ENCODE peak calls at places on chromosomes 4 and X, in eight cellular contexts. V is left ventricle myocardium inferior, P is astrocyte, M is colonic mucosa, G is tibial nerve, T is endodermal cell, C is psoas muscle, U is Peyer's patch. Y is an unnamed sample. For H3K36me3, the result is how much of the 10 kb centered on the place peaks cover.

GRCh38 chrX:154549766-154550165 is 2.3 kb downstream of the IKBKG start:
- DNase-seq in P (no peak), U (no peak), G (no peak), M (no peak), C (no peak), V (no peak), T (no peak), Y (no peak)

GRCh38 chr4:146058531-146058930 is 117.0 kb upstream of the LSM6 start:
- DNase-seq in G (no peak), T (no peak), U (no peak), M (no peak), P (no peak), C (no peak), V (no peak), Y (no peak)

GRCh38 chr4:181688886-181689285 is 554.3 kb upstream of the TENM3 start:
- DNase-seq in P (peak), C (no peak), M (no peak), T (no peak), V (no peak), U (no peak), G (no peak), Y (no peak)

GRCh38 chr4:128825226-128825625 is 15.7 kb downstream of the JADE1 start:
- DNase-seq in T (peak), C (no peak), P (peak), V (no peak), M (no peak), U (peak), G (no peak), Y (no peak)

GRCh38 chr4:55444822-55445221 is 49.1 kb downstream of the TMEM165 start:
- DNase-seq in P (peak), T (no peak), C (no peak), V (no peak), G (no peak), M (no peak), U (no peak), Y (no peak)

GRCh38 chrX:140087865-140088264 is 122.5 kb upstream of the CXorf66 start:
- DNase-seq in V (no peak), T (peak), U (no peak), M (no peak), P (no peak), G (no peak), C (no peak), Y (no peak)

GRCh38 chr4:94741304-94741703 is 16.5 kb upstream of the BMPR1B start:
- DNase-seq in G (no peak), U (no peak), P (no peak), T (no peak), V (no peak), M (no peak), C (no peak), Y (no peak)

GRCh38 chr4:139017861-139018260 is 2.3 kb downstream of the NOCT start:
- DNase-seq in V (no peak), C (no peak), P (no peak), M (no peak), U (no peak), G (no peak), T (no peak), Y (no peak)

GRCh38 chr4:30495261-30496050 is 224.7 kb upstream of the PCDH7 start:
- DNase-seq in U (no peak), G (no peak), V (no peak), C (no peak), M (no peak), P (no peak), T (no peak), Y (no peak)

GRCh38 chr4:78014889-78015886 is 41.9 kb upstream of the FRAS1 start:
- DNase-seq in U (no peak), T (no peak), V (no peak), C (no peak), P (no peak), M (no peak), G (no peak), Y (no peak)

GRCh38 chrX:102659790-102660757 is 8.8 kb downstream of the GPRASP1 start:
- DNase-seq in C (peak), U (peak), P (peak), T (peak), M (peak), V (peak), G (peak), Y (peak)

GRCh38 chrX:101357166-101357795 is 8.7 kb upstream of the TIMM8A start:
- DNase-seq in P (no peak), T (peak), M (no peak), U (no peak), G (no peak), C (no peak), V (no peak), Y (no peak)

GRCh38 chr4:16206848-16207247 is 19.4 kb downstream of the TAPT1 start:
- DNase-seq in V (no peak), G (no peak), M (no peak), T (peak), C (no peak), P (no peak), U (no peak), Y (no peak)

GRCh38 chr4:166064706-166065105 is 191.7 kb downstream of the TLL1 start:
- DNase-seq in V (no peak), U (no peak), M (no peak), G (no peak), P (no peak), C (no peak), T (no peak), Y (no peak)

GRCh38 chr4:100117749-100118148 is 72.5 kb downstream of the DDIT4L start:
- DNase-seq in T (no peak), V (no peak), M (no peak), G (no peak), U (no peak), P (no peak), C (no peak), Y (no peak)

GRCh38 chr4:109206610-109207009 is 95.8 kb downstream of the COL25A1 start:
- DNase-seq in U (no peak), G (no peak), P (peak), T (peak), V (no peak), M (no peak), C (no peak), Y (no peak)

GRCh38 chr4:183532823-183533222 is 28.0 kb downstream of the ING2 start:
- DNase-seq in C (no peak), V (no peak), U (no peak), G (no peak), P (peak), T (no peak), M (no peak), Y (no peak)

GRCh38 chr4:2366252-2367192 is 51.9 kb downstream of the ZFYVE28 start:
- DNase-seq in G (no peak), M (no peak), V (no peak), C (no peak), U (no peak), T (peak), P (no peak), Y (no peak)

GRCh38 chr4:76504613-76505465 is 69.8 kb downstream of the SHROOM3 start:
- DNase-seq in M (no peak), T (no peak), P (peak), V (no peak), U (no peak), C (no peak), G (peak), Y (no peak)

GRCh38 chr4:30717208-30718020 is 2.8 kb upstream of the PCDH7 start:
- DNase-seq in C (peak), T (peak), G (no peak), U (peak), V (peak), P (peak), M (peak), Y (peak)

GRCh38 chr4:185134176-185134869 is 8.7 kb upstream of the SLC25A4 start:
- DNase-seq in G (no peak), C (no peak), U (no peak), V (no peak), P (peak), M (no peak), T (no peak), Y (peak)

GRCh38 chrX:118644378-118644777 is 83.0 kb upstream of the IL13RA1 start:
- DNase-seq in V (no peak), P (peak), U (no peak), T (no peak), C (no peak), G (no peak), M (no peak), Y (no peak)

GRCh38 chrX:72676465-72676864 is 37.6 kb downstream of the PHKA1 start:
- DNase-seq in M (no peak), V (no peak), G (no peak), P (no peak), U (no peak), C (no peak), T (no peak), Y (no peak)

GRCh38 chrX:19625612-19626011 is 110.3 kb upstream of the MAP3K15 start:
- DNase-seq in P (peak), M (no peak), G (no peak), C (no peak), V (no peak), U (peak), T (no peak), Y (peak)

GRCh38 chrX:140503714-140504351 is 1.0 kb downstream of the SOX3 start:
- DNase-seq in U (no peak), V (no peak), G (no peak), M (no peak), T (peak), C (peak), P (peak), Y (no peak)

GRCh38 chr4:120466429-120466828 is 399.8 kb upstream of the MAD2L1 start:
- DNase-seq in V (no peak), C (no peak), G (no peak), M (no peak), P (no peak), U (no peak), T (peak), Y (no peak)

GRCh38 chr4:155604718-155605601 is 61.7 kb upstream of the GUCY1A1 start:
- DNase-seq in M (no peak), G (peak), T (no peak), P (peak), U (no peak), V (no peak), C (no peak), Y (no peak)

GRCh38 chr4:7799306-7799705 is 140.4 kb downstream of the AFAP1 start:
- DNase-seq in C (no peak), V (no peak), G (no peak), M (no peak), U (no peak), P (no peak), T (no peak), Y (no peak)

GRCh38 chr4:7797330-7797729 is 142.3 kb downstream of the AFAP1 start:
- DNase-seq in V (no peak), M (no peak), T (no peak), P (no peak), G (no peak), U (no peak), C (no peak), Y (no peak)

GRCh38 chr4:7798215-7798995 is 141.3 kb downstream of the AFAP1 start:
- DNase-seq in V (no peak), M (no peak), G (no peak), C (no peak), U (no peak), P (peak), T (no peak), Y (no peak)

GRCh38 chr4:7793186-7793585 is 146.5 kb downstream of the AFAP1 start:
- DNase-seq in M (no peak), C (no peak), U (no peak), G (no peak), V (no peak), T (no peak), P (no peak), Y (no peak)

GRCh38 chr4:7795983-7796382 is 143.7 kb downstream of the AFAP1 start:
- DNase-seq in P (no peak), U (no peak), M (no peak), C (no peak), T (no peak), V (no peak), G (no peak), Y (no peak)
- H3K36me3 ChIP-seq in P (half or more), U (under half), M (under half), C (half or more), T (half or more), V (under half), G (half or more), Y (under half)

GRCh38 chr4:142708231-142708630 is 137.9 kb downstream of the INPP4B start:
- DNase-seq in T (no peak), M (no peak), C (no peak), V (no peak), P (no peak), U (no peak), G (no peak), Y (no peak)
- H3K27ac ChIP-seq in T (no peak), M (no peak), C (no peak), V (no peak), P (no peak), U (no peak), G (no peak), Y (no peak)

GRCh38 chr4:15010038-15010585 is 7.8 kb downstream of the CPEB2 start:
- DNase-seq in V (no peak), C (no peak), U (no peak), P (no peak), G (no peak), M (no peak), T (no peak), Y (no peak)
- H3K36me3 ChIP-seq in V (under half), C (under half), U (under half), P (under half), G (under half), M (under half), T (under half), Y (under half)

DNA sequence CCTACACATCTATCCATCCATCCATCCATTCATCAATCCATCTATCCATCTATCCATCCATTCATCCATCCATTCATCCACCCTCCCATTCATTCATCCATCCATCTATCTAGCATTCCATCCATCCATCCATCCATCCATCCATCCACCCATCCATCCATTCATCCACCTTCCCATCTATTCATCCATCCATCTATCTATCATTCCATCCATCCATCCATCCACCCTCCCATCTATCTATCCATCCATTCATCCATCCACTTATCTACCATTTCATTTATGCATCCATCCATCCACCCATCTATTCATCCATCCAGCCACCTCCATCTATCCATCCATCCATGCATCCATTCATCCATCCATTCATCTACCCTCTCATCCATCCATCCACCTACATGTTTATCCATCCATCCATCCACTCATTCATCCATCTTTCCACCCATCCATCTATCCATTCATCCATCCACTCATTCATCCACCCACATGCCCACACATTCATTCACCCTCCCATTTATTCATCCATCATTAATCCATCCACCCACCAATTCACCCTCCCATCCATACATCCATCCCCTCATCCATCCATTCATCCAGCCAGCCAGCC is 258.5 kb downstream of the CRLF2 start:
- DNase-seq in M (no peak), G (no peak), C (no peak), U (no peak), P (no peak), T (no peak), V (no peak), Y (no peak)
- H3K27ac ChIP-seq in M (no peak), G (no peak), C (no peak), U (no peak), P (no peak), T (no peak), V (no peak), Y (no peak)

GRCh38 chr4:101967697-101968346 is 177.3 kb downstream of the BANK1 start:
- DNase-seq in P (peak), G (no peak), U (no peak), M (no peak), C (no peak), V (no peak), T (no peak), Y (no peak)

GRCh38 chr4:101970555-101970954 is 180.0 kb downstream of the BANK1 start:
- DNase-seq in T (no peak), V (no peak), C (no peak), P (no peak), U (no peak), G (no peak), M (no peak), Y (no peak)

GRCh38 chr4:101972791-101973190 is 182.3 kb downstream of the BANK1 start:
- DNase-seq in P (no peak), G (no peak), U (no peak), M (no peak), T (no peak), V (no peak), C (no peak), Y (no peak)

GRCh38 chr4:101969965-101970364 is 179.4 kb downstream of the BANK1 start:
- DNase-seq in M (no peak), P (no peak), V (no peak), G (no peak), U (no peak), C (no peak), T (no peak), Y (no peak)

GRCh38 chr4:101968364-101968763 is 177.8 kb downstream of the BANK1 start:
- DNase-seq in U (no peak), T (no peak), V (no peak), M (no peak), C (no peak), P (no peak), G (no peak), Y (no peak)
- H3K36me3 ChIP-seq in U (under half), T (under half), V (under half), M (under half), C (under half), P (under half), G (under half), Y (under half)

DNA sequence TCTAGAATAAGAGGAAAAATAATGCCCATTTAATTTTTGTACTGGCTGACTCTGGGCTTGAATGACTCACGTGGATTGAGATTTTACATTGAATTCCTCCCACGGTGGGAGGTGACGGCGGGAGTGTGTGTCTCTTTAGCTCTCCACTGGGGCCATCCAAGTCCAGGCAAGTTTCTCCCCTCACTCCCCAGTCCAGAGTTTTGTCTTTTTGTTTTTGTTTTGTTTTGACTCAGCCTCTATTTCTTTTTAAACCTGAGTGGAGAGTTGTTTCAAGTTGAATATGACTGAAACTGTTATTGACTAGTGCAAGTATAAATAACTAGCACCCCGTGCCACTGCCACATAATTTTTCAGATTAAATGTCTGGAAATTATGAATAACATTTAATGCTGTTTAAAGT is 13.6 kb downstream of the CHST7 start:
- DNase-seq in T (no peak), G (no peak), M (no peak), U (no peak), C (no peak), V (no peak), P (peak), Y (no peak)
- H3K27ac ChIP-seq in T (no peak), G (no peak), M (no peak), U (no peak), C (no peak), V (peak), P (peak), Y (no peak)

DNA sequence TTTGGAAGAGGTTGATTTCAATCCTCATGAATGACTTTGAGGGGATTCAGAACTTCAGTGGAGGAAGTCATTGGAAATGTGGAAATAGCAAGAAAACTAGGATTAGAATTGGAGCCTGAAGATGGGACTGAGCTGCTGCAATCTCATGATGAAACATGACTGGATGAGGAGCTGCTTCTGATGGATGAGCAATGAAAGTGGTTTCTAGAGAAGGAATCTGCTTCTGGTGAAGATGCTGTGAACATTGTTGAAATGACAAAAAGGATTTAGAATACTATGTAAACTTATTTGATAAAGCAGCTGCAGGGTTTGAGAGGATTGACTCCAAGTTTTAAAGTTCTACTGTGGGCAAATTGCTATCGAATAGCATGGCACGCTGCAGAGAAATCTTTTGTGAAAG is 27.1 kb downstream of the EVC start:
- DNase-seq in V (no peak), P (no peak), T (no peak), U (no peak), C (no peak), G (no peak), M (no peak), Y (no peak)
- H3K36me3 ChIP-seq in V (under half), P (half or more), T (under half), U (under half), C (under half), G (half or more), M (under half), Y (under half)

GRCh38 chrX:1451676-1452496 is 823 bp downstream of the ASMTL start:
- DNase-seq in M (peak), V (no peak), T (peak), C (no peak), G (no peak), U (peak), P (no peak), Y (peak)
- H3K27ac ChIP-seq in M (no peak), V (peak), T (no peak), C (peak), G (peak), U (peak), P (peak), Y (peak)

GRCh38 chr4:5691491-5692132 is 16.7 kb downstream of the EVC2 start:
- DNase-seq in T (no peak), C (no peak), P (no peak), G (no peak), U (no peak), V (no peak), M (no peak), Y (no peak)
- H3K36me3 ChIP-seq in T (under half), C (under half), P (under half), G (half or more), U (under half), V (under half), M (under half), Y (under half)

Y was measured in CD8-positive, alpha-beta memory T cell.